ENCODE peak calls at places on chromosome 1, in eight cellular contexts. One of them, this sample, is unnamed.

GRCh38 chr1:5456090-5456789 is 536.0 kb downstream of the NPHP4 start:
- DNase-seq in lung: no peak
- DNase-seq in NCI-H1417: peak; percentile 62
- DNase-seq in naive thymus-derived CD4-positive, alpha-beta T cell: no peak
- DNase-seq in MM.1S: no peak
- DNase-seq in effector memory CD4-positive, alpha-beta T cell: no peak
- DNase-seq in left lung: no peak
- DNase-seq in H7: no peak
- DNase-seq in this sample: no peak

GRCh38 chr1:68460935-68461334 is 11.2 kb upstream of the RPE65 start:
- DNase-seq in naive thymus-derived CD4-positive, alpha-beta T cell: no peak
- DNase-seq in NCI-H1417: no peak
- DNase-seq in effector memory CD4-positive, alpha-beta T cell: no peak
- DNase-seq in lung: no peak
- DNase-seq in MM.1S: no peak
- DNase-seq in H7: no peak
- DNase-seq in left lung: no peak
- DNase-seq in this sample: no peak

GRCh38 chr1:112901387-112901786 is 54.6 kb downstream of the SLC16A1 start:
- DNase-seq in H7: no peak
- DNase-seq in naive thymus-derived CD4-positive, alpha-beta T cell: no peak
- DNase-seq in lung: no peak
- DNase-seq in NCI-H1417: no peak
- DNase-seq in left lung: no peak
- DNase-seq in MM.1S: no peak
- DNase-seq in effector memory CD4-positive, alpha-beta T cell: no peak
- DNase-seq in this sample: no peak

GRCh38 chr1:201877877-201878339 is 10.8 kb upstream of the SHISA4 start:
- DNase-seq in left lung: no peak
- DNase-seq in MM.1S: peak; percentile 58
- DNase-seq in naive thymus-derived CD4-positive, alpha-beta T cell: no peak
- DNase-seq in effector memory CD4-positive, alpha-beta T cell: no peak
- DNase-seq in H7: peak; percentile 61
- DNase-seq in NCI-H1417: peak; percentile 46
- DNase-seq in lung: no peak
- DNase-seq in this sample: no peak

GRCh38 chr1:208273386-208274021 is 29.3 kb upstream of the PLXNA2 start:
- DNase-seq in effector memory CD4-positive, alpha-beta T cell: no peak
- DNase-seq in NCI-H1417: no peak
- DNase-seq in H7: no peak
- DNase-seq in MM.1S: no peak
- DNase-seq in naive thymus-derived CD4-positive, alpha-beta T cell: no peak
- DNase-seq in left lung: no peak
- DNase-seq in lung: no peak
- DNase-seq in this sample: no peak

GRCh38 chr1:116737855-116738318 is 16.3 kb upstream of the CD2 start:
- DNase-seq in naive thymus-derived CD4-positive, alpha-beta T cell: peak; percentile 45
- DNase-seq in NCI-H1417: no peak
- DNase-seq in H7: no peak
- DNase-seq in left lung: no peak
- DNase-seq in MM.1S: peak; percentile 37
- DNase-seq in effector memory CD4-positive, alpha-beta T cell: no peak
- DNase-seq in lung: no peak
- DNase-seq in this sample: peak; percentile 48

GRCh38 chr1:192527950-192528349 is 47.6 kb upstream of the RGS1 start:
- DNase-seq in left lung: no peak
- DNase-seq in H7: no peak
- DNase-seq in MM.1S: no peak
- DNase-seq in lung: no peak
- DNase-seq in NCI-H1417: no peak
- DNase-seq in effector memory CD4-positive, alpha-beta T cell: no peak
- DNase-seq in naive thymus-derived CD4-positive, alpha-beta T cell: no peak
- DNase-seq in this sample: no peak

GRCh38 chr1:5451671-5452070 is 540.6 kb downstream of the NPHP4 start:
- DNase-seq in NCI-H1417: no peak
- DNase-seq in lung: no peak
- DNase-seq in left lung: no peak
- DNase-seq in H7: no peak
- DNase-seq in naive thymus-derived CD4-positive, alpha-beta T cell: no peak
- DNase-seq in MM.1S: no peak
- DNase-seq in effector memory CD4-positive, alpha-beta T cell: no peak
- DNase-seq in this sample: no peak

GRCh38 chr1:24881034-24881433 is 49.0 kb downstream of the RUNX3 start:
- DNase-seq in lung: no peak
- DNase-seq in NCI-H1417: no peak
- DNase-seq in MM.1S: no peak
- DNase-seq in H7: no peak
- DNase-seq in naive thymus-derived CD4-positive, alpha-beta T cell: no peak
- DNase-seq in left lung: no peak
- DNase-seq in effector memory CD4-positive, alpha-beta T cell: no peak
- DNase-seq in this sample: no peak

GRCh38 chr1:207818971-207819451 is 67.2 kb downstream of the CD46 start:
- DNase-seq in NCI-H1417: no peak
- DNase-seq in lung: no peak
- DNase-seq in naive thymus-derived CD4-positive, alpha-beta T cell: no peak
- DNase-seq in left lung: no peak
- DNase-seq in H7: no peak
- DNase-seq in effector memory CD4-positive, alpha-beta T cell: no peak
- DNase-seq in MM.1S: no peak
- DNase-seq in this sample: no peak

GRCh38 chr1:55321947-55322346 is 106.8 kb upstream of the USP24 start:
- DNase-seq in lung: no peak
- DNase-seq in MM.1S: no peak
- DNase-seq in left lung: no peak
- DNase-seq in effector memory CD4-positive, alpha-beta T cell: no peak
- DNase-seq in naive thymus-derived CD4-positive, alpha-beta T cell: no peak
- DNase-seq in NCI-H1417: no peak
- DNase-seq in H7: no peak
- DNase-seq in this sample: no peak

GRCh38 chr1:16151200-16151708 is 4.6 kb downstream of the EPHA2 start:
- DNase-seq in naive thymus-derived CD4-positive, alpha-beta T cell: no peak
- DNase-seq in left lung: no peak
- DNase-seq in effector memory CD4-positive, alpha-beta T cell: no peak
- DNase-seq in H7: peak; percentile 71
- DNase-seq in NCI-H1417: peak; percentile 45
- DNase-seq in lung: no peak
- DNase-seq in MM.1S: no peak
- DNase-seq in this sample: no peak

GRCh38 chr1:42240964-42241755 is 76.6 kb upstream of the GUCA2A start:
- DNase-seq in lung: no peak
- DNase-seq in H7: no peak
- DNase-seq in MM.1S: no peak
- DNase-seq in effector memory CD4-positive, alpha-beta T cell: no peak
- DNase-seq in left lung: no peak
- DNase-seq in naive thymus-derived CD4-positive, alpha-beta T cell: no peak
- DNase-seq in NCI-H1417: no peak
- DNase-seq in this sample: no peak

GRCh38 chr1:40256401-40257084 is 1.5 kb upstream of the ZMPSTE24 start:
- DNase-seq in effector memory CD4-positive, alpha-beta T cell: no peak
- DNase-seq in H7: no peak
- DNase-seq in left lung: no peak
- DNase-seq in MM.1S: no peak
- DNase-seq in lung: no peak
- DNase-seq in naive thymus-derived CD4-positive, alpha-beta T cell: no peak
- DNase-seq in NCI-H1417: peak; percentile 25
- DNase-seq in this sample: no peak

GRCh38 chr1:73537400-73537799 is 660.6 kb downstream of the LRRIQ3 start:
- DNase-seq in H7: peak; percentile 9
- DNase-seq in left lung: no peak
- DNase-seq in lung: no peak
- DNase-seq in NCI-H1417: no peak
- DNase-seq in effector memory CD4-positive, alpha-beta T cell: no peak
- DNase-seq in MM.1S: no peak
- DNase-seq in naive thymus-derived CD4-positive, alpha-beta T cell: no peak
- DNase-seq in this sample: no peak

GRCh38 chr1:21241761-21242581 is 48.3 kb downstream of the ECE1 start:
- DNase-seq in left lung: no peak
- DNase-seq in naive thymus-derived CD4-positive, alpha-beta T cell: no peak
- DNase-seq in H7: no peak
- DNase-seq in lung: no peak
- DNase-seq in effector memory CD4-positive, alpha-beta T cell: no peak
- DNase-seq in NCI-H1417: no peak
- DNase-seq in MM.1S: no peak
- DNase-seq in this sample: no peak

GRCh38 chr1:52629021-52629643 is 3.8 kb upstream of the SHISAL2A start:
- DNase-seq in naive thymus-derived CD4-positive, alpha-beta T cell: no peak
- DNase-seq in NCI-H1417: no peak
- DNase-seq in MM.1S: no peak
- DNase-seq in H7: no peak
- DNase-seq in lung: no peak
- DNase-seq in effector memory CD4-positive, alpha-beta T cell: no peak
- DNase-seq in left lung: no peak
- DNase-seq in this sample: no peak

GRCh38 chr1:212782422-212783154 is 9.0 kb downstream of the NSL1 start:
- DNase-seq in lung: no peak
- DNase-seq in H7: peak; percentile 30
- DNase-seq in NCI-H1417: peak; percentile 58
- DNase-seq in left lung: no peak
- DNase-seq in MM.1S: peak; percentile 44
- DNase-seq in effector memory CD4-positive, alpha-beta T cell: no peak
- DNase-seq in naive thymus-derived CD4-positive, alpha-beta T cell: peak; percentile 39
- DNase-seq in this sample: no peak

GRCh38 chr1:234605983-234606730 is 3.8 kb downstream of the IRF2BP2 start:
- DNase-seq in MM.1S: peak; percentile 50
- DNase-seq in lung: no peak
- DNase-seq in NCI-H1417: peak; percentile 83
- DNase-seq in H7: no peak
- DNase-seq in left lung: no peak
- DNase-seq in naive thymus-derived CD4-positive, alpha-beta T cell: peak; percentile 62
- DNase-seq in effector memory CD4-positive, alpha-beta T cell: no peak
- DNase-seq in this sample: no peak